ENCODE peak calls at places on chromosome 5, in four cellular contexts. M, E, S and G are unnamed samples.

GRCh38 chr5:179129607-179130071 is 69.5 kb downstream of the ZNF354C start:
- DNase-seq in E (no peak), M (no peak), S (no peak), G (no peak)

GRCh38 chr5:68535121-68535520 is 319.6 kb downstream of the PIK3R1 start:
- DNase-seq in E (no peak), S (no peak), M (no peak), G (no peak)

GRCh38 chr5:105619725-105620124 is 2051.0 kb downstream of the EFNA5 start:
- DNase-seq in E (no peak), S (no peak), M (no peak), G (no peak)

GRCh38 chr5:34687269-34688011 is 31.3 kb downstream of the RAI14 start:
- DNase-seq in S (no peak), M (no peak), E (no peak), G (no peak)

GRCh38 chr5:20949636-20950035 is 961.6 kb upstream of the CDH18 start:
- DNase-seq in S (no peak), M (no peak), E (no peak), G (no peak)

GRCh38 chr5:156913719-156914370 is 49.2 kb downstream of the TIMD4 start:
- DNase-seq in E (no peak), S (no peak), M (no peak), G (no peak)

GRCh38 chr5:150763023-150763793 is 4.4 kb upstream of the DCTN4 start:
- DNase-seq in S (peak), E (peak), M (peak), G (peak)

GRCh38 chr5:150710165-150710564 is 9.3 kb upstream of the RBM22 start:
- DNase-seq in S (no peak), E (no peak), M (no peak), G (no peak)

GRCh38 chr5:78546597-78546996 is 102.0 kb downstream of the LHFPL2 start:
- DNase-seq in E (no peak), S (no peak), M (no peak), G (no peak)

GRCh38 chr5:9652295-9652694 is 22.1 kb upstream of the TAS2R1 start:
- DNase-seq in M (no peak), E (no peak), S (no peak), G (no peak)

GRCh38 chr5:155258139-155258538 is 244.6 kb downstream of the KIF4B start:
- DNase-seq in E (no peak), M (no peak), S (no peak), G (peak)

GRCh38 chr5:179243333-179243732 is 101.9 kb downstream of the ADAMTS2 start:
- DNase-seq in S (no peak), E (no peak), M (peak), G (no peak)

GRCh38 chr5:139205586-139205985 is 7.4 kb upstream of the SIL1 start:
- DNase-seq in S (no peak), E (no peak), M (no peak), G (no peak)

GRCh38 chr5:9467199-9468069 is 78.4 kb downstream of the SEMA5A start:
- DNase-seq in M (no peak), E (no peak), S (no peak), G (no peak)

GRCh38 chr5:106397700-106398099 is 1273.0 kb downstream of the EFNA5 start:
- DNase-seq in E (no peak), S (no peak), M (no peak), G (no peak)

GRCh38 chr5:40988761-40989510 is 79.6 kb downstream of the C7 start:
- DNase-seq in S (no peak), E (no peak), M (no peak), G (no peak)

GRCh38 chr5:37226377-37226776 is 22.8 kb downstream of the CPLANE1 start:
- DNase-seq in M (no peak), S (no peak), E (no peak), G (no peak)

GRCh38 chr5:150640311-150641005 is at the start of gene SYNPO:
- DNase-seq in S (peak), M (peak), E (peak), G (peak)

GRCh38 chr5:54610197-54610898 is 92.8 kb downstream of the SNX18 start:
- DNase-seq in E (no peak), S (no peak), M (no peak), G (no peak)

GRCh38 chr5:89864941-89865340 is 544.6 kb downstream of the CETN3 start:
- DNase-seq in M (no peak), E (no peak), S (no peak), G (no peak)

GRCh38 chr5:139402561-139403158 is 1.2 kb downstream of the SPATA24 start:
- DNase-seq in M (no peak), S (no peak), E (peak), G (no peak)

GRCh38 chr5:180439911-180440769 is 54.0 kb upstream of the CNOT6 start:
- DNase-seq in S (peak), E (no peak), M (no peak), G (no peak)

GRCh38 chr5:157108961-157109360 is at the start of gene HAVCR2:
- DNase-seq in S (peak), E (peak), M (peak), G (peak)

GRCh38 chr5:31361906-31362900 is 168.7 kb downstream of the CDH6 start:
- DNase-seq in M (no peak), S (no peak), E (no peak), G (no peak)

GRCh38 chr5:107021575-107021974 is 649.2 kb downstream of the EFNA5 start:
- DNase-seq in M (no peak), E (no peak), S (no peak), G (no peak)

DNA sequence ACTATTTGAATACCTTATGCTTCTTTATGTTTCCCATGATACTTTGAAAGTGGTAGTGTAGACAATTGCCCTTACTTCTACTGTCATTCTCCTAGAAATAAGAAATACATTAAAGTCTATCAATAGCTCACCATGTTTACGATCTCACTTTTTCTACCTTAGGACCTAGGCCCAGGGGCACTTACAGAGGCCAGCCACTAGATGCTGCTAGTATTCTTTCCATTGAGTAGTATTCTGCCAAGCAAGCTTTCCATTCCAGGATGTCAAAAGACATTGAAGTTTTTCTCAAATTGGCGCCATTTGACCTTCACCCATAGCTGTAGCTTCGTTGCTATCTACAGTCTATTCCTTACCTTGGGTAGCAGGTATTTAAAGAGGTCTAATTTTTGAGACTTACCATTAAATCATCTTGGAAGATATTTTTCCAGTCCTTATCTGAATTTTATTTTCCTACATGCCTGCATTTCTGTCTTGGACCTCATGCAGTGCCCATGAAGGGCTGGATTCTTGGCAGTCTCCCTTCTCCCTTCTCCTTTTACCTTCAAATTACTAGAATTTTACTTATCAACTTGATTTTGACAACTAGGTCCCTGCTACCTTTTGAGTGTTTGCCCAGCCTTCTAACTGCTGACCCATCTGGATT is 246.0 kb upstream of the NUDT12 start:
- DNase-seq in E (peak), S (no peak), M (no peak), G (peak)
- TF ChIP-seq CTCF in E (peak), S (peak), M (peak), G (peak)

GRCh38 chr5:142531977-142532376 is 153.9 kb downstream of the FGF1 start:
- DNase-seq in S (no peak), M (no peak), E (no peak), G (no peak)

GRCh38 chr5:142527664-142528295 is 158.1 kb downstream of the FGF1 start:
- DNase-seq in E (no peak), S (no peak), M (no peak), G (no peak)

GRCh38 chr5:142532416-142533176 is 153.3 kb downstream of the FGF1 start:
- DNase-seq in S (no peak), E (no peak), M (no peak), G (no peak)

GRCh38 chr5:142529626-142530278 is 156.1 kb downstream of the FGF1 start:
- DNase-seq in M (no peak), S (no peak), E (no peak), G (no peak)

DNA sequence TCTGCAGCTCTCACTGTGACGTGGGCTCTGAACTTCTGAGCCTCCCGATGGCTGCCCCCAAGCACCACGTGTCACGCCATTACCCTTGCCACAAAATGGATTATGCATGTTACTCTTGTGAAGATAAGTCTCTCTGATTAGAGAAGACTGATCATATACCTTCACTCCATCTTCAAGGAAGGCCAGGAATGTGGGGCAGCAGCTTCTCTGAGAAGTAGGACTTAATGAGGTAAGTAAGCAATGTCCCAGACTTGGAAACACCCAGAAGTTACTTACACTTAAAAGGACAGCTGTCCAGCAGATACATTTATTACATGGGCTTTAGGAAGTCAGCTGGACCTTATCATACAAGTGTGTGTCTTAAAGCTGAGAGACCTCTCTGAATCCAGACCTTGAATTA is 155.0 kb downstream of the FGF1 start:
- DNase-seq in E (no peak), M (no peak), S (no peak), G (no peak)
- H3K27ac ChIP-seq in E (no peak), M (no peak), S (no peak), G (no peak)

DNA sequence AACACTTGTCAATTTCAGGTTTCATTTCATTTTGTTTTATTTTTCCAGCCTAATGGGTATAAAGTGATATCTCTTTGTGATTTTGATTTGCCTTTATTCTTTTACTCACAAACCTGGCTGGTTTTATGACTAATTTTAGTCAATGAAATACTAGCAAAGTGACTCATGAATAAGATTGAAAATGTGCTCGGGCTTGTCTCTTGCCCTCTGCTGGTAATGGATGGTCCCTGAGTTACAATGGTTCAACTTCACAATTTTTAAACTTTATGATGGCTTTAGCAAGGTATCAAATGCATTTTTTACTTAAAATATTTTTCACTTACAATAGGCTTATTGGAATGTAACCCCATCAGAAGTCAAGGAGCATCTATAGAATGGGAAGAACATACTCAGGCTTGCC is 431.4 kb upstream of the CCNG1 start:
- DNase-seq in S (no peak), M (no peak), E (no peak), G (no peak)
- TF ChIP-seq CTCF in S (no peak), M (no peak), E (no peak), G (no peak)

GRCh38 chr5:33343661-33344327 is 97.0 kb upstream of the TARS1 start:
- DNase-seq in M (no peak), E (no peak), S (no peak), G (no peak)
- H3K27ac ChIP-seq in M (no peak), E (no peak), S (no peak), G (no peak)

DNA sequence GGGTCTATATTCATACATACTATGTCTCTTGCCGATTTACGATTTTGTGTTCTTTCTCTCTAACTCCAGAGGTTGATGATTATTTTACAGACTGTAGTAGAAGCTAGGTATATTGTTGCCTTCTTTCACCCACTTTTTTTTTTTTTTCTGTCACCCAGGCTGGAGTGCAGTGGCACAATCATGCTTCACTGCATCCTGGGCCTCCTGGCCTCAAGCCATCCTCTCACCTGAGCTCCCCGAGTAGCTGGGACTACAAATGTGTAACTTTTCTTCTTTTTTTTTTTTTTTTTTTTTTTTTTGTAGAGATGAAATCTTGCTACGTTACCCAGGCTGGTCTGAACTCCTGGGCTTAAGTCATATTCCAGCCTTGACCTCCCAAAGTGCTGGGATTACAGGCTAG is 96.2 kb downstream of the CHSY3 start:
- DNase-seq in S (no peak), M (no peak), E (no peak), G (no peak)
- TF ChIP-seq CTCF in S (no peak), M (no peak), E (no peak), G (no peak)

DNA sequence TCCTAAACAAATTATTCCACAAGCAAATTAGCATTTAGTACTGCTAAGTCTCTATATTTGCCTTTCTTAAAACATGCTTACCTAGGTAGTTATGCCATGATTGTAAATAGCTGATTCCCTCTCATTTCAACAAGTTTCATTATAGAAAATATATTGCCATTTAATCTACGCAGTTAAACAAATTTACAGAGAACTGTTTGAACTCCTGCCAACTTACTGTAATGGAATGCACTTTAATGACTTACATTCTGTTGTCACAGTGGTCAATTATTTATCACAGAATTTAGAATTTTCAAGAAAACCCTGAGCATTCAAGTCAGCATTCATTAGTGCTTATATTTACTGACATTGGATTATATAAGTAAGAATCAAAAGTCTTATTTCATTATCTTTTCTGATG is 19.6 kb downstream of the SLC38A9 start:
- DNase-seq in E (no peak), M (no peak), S (no peak), G (no peak)
- H3K27ac ChIP-seq in E (no peak), M (peak), S (no peak), G (no peak)

DNA sequence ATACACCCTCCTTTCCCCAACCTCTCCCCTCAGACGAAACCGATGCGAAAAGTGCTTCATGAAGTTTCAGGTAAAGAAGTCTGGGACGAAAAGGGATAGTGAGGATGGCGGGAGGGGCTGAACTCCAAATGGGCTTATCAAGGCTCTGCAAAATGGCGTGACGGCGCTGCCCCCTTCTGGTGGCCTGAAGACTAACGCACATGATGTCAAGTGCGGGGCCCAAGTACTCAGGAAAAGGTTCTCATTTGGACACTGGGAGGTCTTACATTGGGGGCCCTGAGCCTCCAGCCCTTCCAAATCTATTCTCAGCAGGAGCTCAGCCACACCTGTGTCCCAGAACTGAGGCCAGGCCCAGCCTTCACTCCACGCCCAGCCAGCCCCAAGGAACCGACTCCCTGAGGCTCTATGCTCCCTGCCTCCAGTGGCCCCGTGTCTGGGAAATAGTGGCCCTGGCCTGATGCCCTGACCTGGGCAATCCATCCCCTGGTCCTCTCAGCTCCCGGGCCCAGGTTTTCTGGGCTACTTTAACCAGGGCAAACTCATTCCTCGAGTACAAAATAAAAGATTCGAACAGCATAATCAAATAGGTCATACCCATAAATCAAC is 119.9 kb downstream of the KCNIP1 start:
- DNase-seq in S (peak), M (no peak), E (peak), G (peak)
- TF ChIP-seq CTCF in S (peak), M (peak), E (peak), G (peak)

GRCh38 chr5:39498247-39498952 is 73.6 kb upstream of the DAB2 start:
- DNase-seq in M (no peak), S (no peak), E (no peak), G (no peak)
- H3K27ac ChIP-seq in M (no peak), S (no peak), E (no peak), G (no peak)

DNA sequence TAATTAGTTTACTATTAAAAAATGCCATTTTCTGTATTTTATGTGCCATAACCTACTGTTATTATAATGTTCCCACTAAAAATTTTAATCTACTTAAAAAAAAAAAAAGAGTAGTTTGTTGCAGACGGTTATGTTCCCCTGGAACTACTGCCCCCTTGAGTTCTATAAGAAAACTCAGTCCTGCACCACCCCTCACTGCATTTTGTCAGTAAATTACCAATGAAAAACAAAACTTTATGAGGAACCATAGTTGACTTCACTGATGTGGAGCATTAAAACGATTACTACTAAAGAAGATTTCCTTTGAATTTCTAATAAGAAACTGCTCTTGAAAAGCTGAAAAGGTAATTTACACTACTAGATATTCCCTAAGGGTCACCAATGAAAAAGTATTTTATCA is 288.7 kb downstream of the FBXL17 start:
- DNase-seq in S (no peak), E (no peak), M (no peak), G (no peak)
- TF ChIP-seq CTCF in S (no peak), E (peak), M (no peak), G (no peak)

GRCh38 chr5:173781826-173782670 is 106.1 kb upstream of the CPEB4 start:
- DNase-seq in M (peak), E (peak), S (peak), G (peak)
- H3K27ac ChIP-seq in M (peak), E (peak), S (peak), G (peak)